ENCODE peak calls at places on chromosomes 1 and 21, in nine cellular contexts. Q is fibroblast of lung; D is iris pigment epithelial cell; G is GM23338; C is spleen; J is stimulated activated CD4-positive, alpha-beta T cell treated with anti-CD3 and anti-CD28 coated beads, TNF-alpha, amount 100 ng/mL, for 48 hours; B is HT1080; T is activated T-cell treated with anti-CD3 and anti-CD28 coated beads, Interleukin-2, amount 50 U/mL, for 4 hours; Z is AG09319. N is an unnamed sample.

GRCh38 chr1:30610917-30611316 is 112.5 kb downstream of the MATN1 start:
- DNase-seq in Q (no peak), D (no peak), G (no peak), C (no peak), J (no peak), B (no peak), T (no peak), Z (no peak), N (no peak)

GRCh38 chr1:221782461-221782860 is 40.6 kb upstream of the DUSP10 start:
- DNase-seq in Q (no peak), D (no peak), G (no peak), C (no peak), J (no peak), B (no peak), T (no peak), Z (no peak), N (no peak)

GRCh38 chr21:33286600-33287456 is 20.7 kb downstream of the IL10RB start:
- DNase-seq in Q (peak; percentile 83), D (peak; percentile 76), G (no peak), C (no peak), J (no peak), B (peak; percentile 27), T (no peak), Z (no peak), N (no peak)

GRCh38 chr1:40774266-40774998 is 9.2 kb upstream of the KCNQ4 start:
- DNase-seq in Q (peak; percentile 24), D (peak; percentile 21), G (peak; percentile 83), C (peak; percentile 86), J (peak; percentile 38), B (no peak), T (peak; percentile 65), Z (no peak), N (peak; percentile 63)

GRCh38 chr1:178908358-178908757 is 37.5 kb upstream of the ANGPTL1 start:
- DNase-seq in Q (peak; percentile 21), D (peak; percentile 59), G (no peak), C (no peak), J (no peak), B (no peak), T (no peak), Z (peak; percentile 59), N (no peak)

GRCh38 chr21:37001446-37001845 is 5.1 kb upstream of the RIPPLY3 start:
- DNase-seq in Q (no peak), D (no peak), G (no peak), C (no peak), J (no peak), B (no peak), T (no peak), Z (no peak), N (no peak)

GRCh38 chr1:45924736-45925135 is 121.3 kb downstream of the MAST2 start:
- DNase-seq in Q (peak; percentile 23), D (peak; percentile 74), G (no peak), C (no peak), J (no peak), B (no peak), T (no peak), Z (no peak), N (no peak)

GRCh38 chr1:89842547-89843278 is 21.9 kb downstream of the LRRC8D start:
- DNase-seq in Q (peak; percentile 63), D (peak; percentile 58), G (no peak), C (no peak), J (no peak), B (no peak), T (no peak), Z (no peak), N (peak; percentile 49)

GRCh38 chr1:232223309-232223708 is 406.6 kb downstream of the SIPA1L2 start:
- DNase-seq in Q (no peak), D (no peak), G (no peak), C (no peak), J (no peak), B (no peak), T (no peak), Z (no peak), N (no peak)

GRCh38 chr1:18900303-18900841 is 2.0 kb downstream of the ALDH4A1 start:
- DNase-seq in Q (peak; percentile 72), D (peak; percentile 40), G (no peak), C (no peak), J (no peak), B (no peak), T (no peak), Z (no peak), N (no peak)

GRCh38 chr21:15752763-15753407 is 23.1 kb downstream of the USP25 start:
- DNase-seq in Q (no peak), D (no peak), G (peak; percentile 99), C (no peak), J (no peak), B (no peak), T (no peak), Z (no peak), N (no peak)

GRCh38 chr1:99560192-99561040 is 85.5 kb upstream of the PALMD start:
- DNase-seq in Q (no peak), D (no peak), G (no peak), C (no peak), J (no peak), B (no peak), T (no peak), Z (no peak), N (no peak)

GRCh38 chr1:224064150-224064549 is 49.8 kb upstream of the FBXO28 start:
- DNase-seq in Q (no peak), D (no peak), G (no peak), C (no peak), J (no peak), B (no peak), T (no peak), Z (no peak), N (no peak)

GRCh38 chr21:42317826-42318746 is 2.9 kb upstream of the TFF3 start:
- DNase-seq in Q (no peak), D (no peak), G (no peak), C (peak; percentile 71), J (no peak), B (no peak), T (no peak), Z (no peak), N (no peak)